ENCODE peak calls at places on chromosome 16, in six cellular contexts. One of them, this sample, is unnamed.

GRCh38 chr16:21283521-21284289 is 5.6 kb upstream of the CRYM start:
- DNase-seq in chondrocyte: no peak
- DNase-seq in LoVo: peak
- DNase-seq in A549: peak
- DNase-seq in stimulated activated CD8-positive, alpha-beta memory T cell treated with anti-CD3 and anti-CD28 coated beads, Interleukin-7, amount 100 ng/mL, for 1 hour: no peak
- DNase-seq in HTR-8/SVneo: no peak
- DNase-seq in this sample: no peak

GRCh38 chr16:75860654-75861053 is 134.4 kb upstream of the CPHXL start:
- DNase-seq in chondrocyte: no peak
- DNase-seq in LoVo: no peak
- DNase-seq in A549: no peak
- DNase-seq in stimulated activated CD8-positive, alpha-beta memory T cell treated with anti-CD3 and anti-CD28 coated beads, Interleukin-7, amount 100 ng/mL, for 1 hour: no peak
- DNase-seq in HTR-8/SVneo: no peak
- DNase-seq in this sample: no peak

GRCh38 chr16:35011-35775 is 18.2 kb downstream of the POLR3K start:
- DNase-seq in chondrocyte: no peak
- DNase-seq in LoVo: no peak
- DNase-seq in A549: no peak
- DNase-seq in stimulated activated CD8-positive, alpha-beta memory T cell treated with anti-CD3 and anti-CD28 coated beads, Interleukin-7, amount 100 ng/mL, for 1 hour: no peak
- DNase-seq in HTR-8/SVneo: no peak
- DNase-seq in this sample: no peak

GRCh38 chr16:80852261-80852872 is 48.0 kb upstream of the CDYL2 start:
- DNase-seq in chondrocyte: no peak
- DNase-seq in LoVo: peak
- DNase-seq in A549: peak
- DNase-seq in stimulated activated CD8-positive, alpha-beta memory T cell treated with anti-CD3 and anti-CD28 coated beads, Interleukin-7, amount 100 ng/mL, for 1 hour: no peak
- DNase-seq in HTR-8/SVneo: peak
- DNase-seq in this sample: no peak

GRCh38 chr16:15865742-15866141 is 8.9 kb upstream of the MYH11 start:
- DNase-seq in chondrocyte: no peak
- DNase-seq in LoVo: no peak
- DNase-seq in A549: no peak
- DNase-seq in stimulated activated CD8-positive, alpha-beta memory T cell treated with anti-CD3 and anti-CD28 coated beads, Interleukin-7, amount 100 ng/mL, for 1 hour: no peak
- DNase-seq in HTR-8/SVneo: no peak
- DNase-seq in this sample: no peak

GRCh38 chr16:22694887-22695382 is 119.0 kb upstream of the HS3ST2 start:
- DNase-seq in chondrocyte: no peak
- DNase-seq in LoVo: no peak
- DNase-seq in A549: no peak
- DNase-seq in stimulated activated CD8-positive, alpha-beta memory T cell treated with anti-CD3 and anti-CD28 coated beads, Interleukin-7, amount 100 ng/mL, for 1 hour: no peak
- DNase-seq in HTR-8/SVneo: no peak
- DNase-seq in this sample: no peak

GRCh38 chr16:68921654-68922053 is 78.3 kb downstream of the TANGO6 start:
- DNase-seq in chondrocyte: no peak
- DNase-seq in LoVo: peak
- DNase-seq in A549: peak
- DNase-seq in stimulated activated CD8-positive, alpha-beta memory T cell treated with anti-CD3 and anti-CD28 coated beads, Interleukin-7, amount 100 ng/mL, for 1 hour: no peak
- DNase-seq in HTR-8/SVneo: peak
- DNase-seq in this sample: peak

GRCh38 chr16:11181889-11182279 is 74.1 kb downstream of the SOCS1 start:
- DNase-seq in chondrocyte: no peak
- DNase-seq in LoVo: no peak
- DNase-seq in A549: no peak
- DNase-seq in stimulated activated CD8-positive, alpha-beta memory T cell treated with anti-CD3 and anti-CD28 coated beads, Interleukin-7, amount 100 ng/mL, for 1 hour: no peak
- DNase-seq in HTR-8/SVneo: no peak
- DNase-seq in this sample: peak

GRCh38 chr16:13322357-13322756 is 421.0 kb downstream of the SHISA9 start:
- DNase-seq in chondrocyte: no peak
- DNase-seq in LoVo: no peak
- DNase-seq in A549: no peak
- DNase-seq in stimulated activated CD8-positive, alpha-beta memory T cell treated with anti-CD3 and anti-CD28 coated beads, Interleukin-7, amount 100 ng/mL, for 1 hour: no peak
- DNase-seq in HTR-8/SVneo: no peak
- DNase-seq in this sample: no peak